ENCODE peak calls at places on chromosomes 16 and 17, in five cellular contexts. P is adrenal gland; K is nucleus accumbens; F is activated CD4-positive, CD25-positive, alpha-beta regulatory T cell; N is NCI-H2107. C is an unnamed sample.

GRCh38 chr17:76820523-76820922 is 47.7 kb upstream of the MGAT5B start:
- DNase-seq in F (no peak), N (peak; percentile 61), P (no peak), K (no peak), C (no peak)

GRCh38 chr16:87132361-87133014 is 184.7 kb downstream of the C16orf95 start:
- DNase-seq in N (no peak), F (no peak), P (no peak), K (peak; percentile 17), C (no peak)

GRCh38 chr17:17391575-17392370 is 85.0 kb upstream of the MED9 start:
- DNase-seq in P (no peak), F (no peak), K (no peak), N (no peak), C (no peak)

GRCh38 chr17:31857920-31858646 is 961 bp downstream of the COPRS start:
- DNase-seq in F (no peak), P (no peak), N (no peak), K (no peak), C (no peak)

GRCh38 chr17:66276328-66276937 is 26.0 kb upstream of the PRKCA start:
- DNase-seq in P (peak; percentile 48), N (no peak), K (no peak), F (no peak), C (no peak)

GRCh38 chr17:75087558-75088453 is at the start of gene SLC16A5:
- DNase-seq in K (no peak), N (no peak), F (no peak), P (peak; percentile 89), C (peak; percentile 85)

GRCh38 chr16:15533386-15533785 is 99.0 kb downstream of the BMERB1 start:
- DNase-seq in N (no peak), P (no peak), F (no peak), K (no peak), C (no peak)

GRCh38 chr16:89324056-89325010 is 106.8 kb downstream of the ZNF778 start:
- DNase-seq in P (no peak), N (no peak), F (no peak), K (no peak), C (no peak)

GRCh38 chr17:82386881-82387498 is 15.4 kb downstream of the UTS2R start:
- DNase-seq in P (no peak), N (no peak), F (no peak), K (no peak), C (no peak)

GRCh38 chr17:37826497-37827115 is 81.7 kb upstream of the HNF1B start:
- DNase-seq in K (no peak), N (no peak), P (no peak), F (no peak), C (no peak)

GRCh38 chr17:67606896-67607604 is 110.7 kb upstream of the NOL11 start:
- DNase-seq in K (no peak), F (no peak), N (no peak), P (peak; percentile 82), C (peak; percentile 69)

GRCh38 chr17:31582151-31582907 is 190.9 kb downstream of the RAB11FIP4 start:
- DNase-seq in F (no peak), K (no peak), P (peak; percentile 86), N (no peak), C (peak; percentile 66)

GRCh38 chr16:69171325-69172095 is 15.5 kb upstream of the SNTB2 start:
- DNase-seq in F (no peak), N (no peak), P (peak; percentile 2), K (no peak), C (no peak)

GRCh38 chr17:34299017-34299416 is 13.5 kb downstream of the CCL11 start:
- DNase-seq in F (no peak), K (no peak), N (no peak), P (no peak), C (no peak)

GRCh38 chr16:57141822-57142631 is 43.8 kb downstream of the PSME3IP1 start:
- DNase-seq in K (no peak), N (no peak), F (no peak), P (no peak), C (no peak)

GRCh38 chr16:89060207-89060794 is 33.4 kb upstream of the ACSF3 start:
- DNase-seq in P (no peak), F (no peak), N (no peak), K (no peak), C (no peak)

GRCh38 chr16:62021295-62021694 is 14.9 kb downstream of the CDH8 start:
- DNase-seq in F (no peak), N (no peak), P (no peak), K (no peak), C (no peak)

GRCh38 chr17:59753522-59754467 is 46.3 kb downstream of the VMP1 start:
- DNase-seq in N (peak; percentile 51), P (no peak), K (no peak), F (no peak), C (no peak)

GRCh38 chr16:86110726-86111125 is 211.8 kb downstream of the IRF8 start:
- DNase-seq in N (no peak), K (no peak), P (no peak), F (no peak), C (no peak)

GRCh38 chr17:41428591-41429326 is 4.4 kb upstream of the KRT37 start:
- DNase-seq in P (no peak), F (no peak), K (no peak), N (no peak), C (no peak)

GRCh38 chr16:8808009-8808408 is 10.4 kb downstream of the PMM2 start:
- DNase-seq in P (no peak), K (no peak), N (no peak), F (no peak), C (no peak)

GRCh38 chr17:48215583-48216139 is 108.1 kb downstream of the SNX11 start:
- DNase-seq in P (peak; percentile 59), K (no peak), N (peak; percentile 17), F (no peak), C (no peak)

GRCh38 chr16:4489030-4489429 is 12.8 kb downstream of the HMOX2 start:
- DNase-seq in N (no peak), P (no peak), F (no peak), K (no peak), C (no peak)

GRCh38 chr17:29771561-29771960 is 148.8 kb upstream of the CORO6 start:
- DNase-seq in F (no peak), N (no peak), K (no peak), P (no peak), C (no peak)

GRCh38 chr17:41784207-41784744 is 2.2 kb downstream of the JUP start:
- DNase-seq in P (no peak), K (no peak), N (no peak), F (no peak), C (peak; percentile 66)

GRCh38 chr17:35132816-35133550 is 9.1 kb downstream of the NLE1 start:
- DNase-seq in F (no peak), P (no peak), N (no peak), K (no peak), C (no peak)

GRCh38 chr16:83949724-83950001 is 3.4 kb upstream of the OSGIN1 start:
- DNase-seq in N (no peak), F (no peak), P (no peak), K (no peak), C (no peak)

GRCh38 chr16:57703416-57704010 is 8.9 kb downstream of the DRC7 start:
- DNase-seq in K (no peak), P (no peak), F (no peak), N (no peak), C (no peak)

GRCh38 chr17:14921936-14922335 is 343.2 kb downstream of the PMP22 start:
- DNase-seq in K (no peak), F (no peak), P (no peak), N (no peak), C (no peak)

GRCh38 chr17:16477255-16477654 is 14.7 kb downstream of the LRRC75A start:
- DNase-seq in K (no peak), N (no peak), P (peak; percentile 89), F (no peak), C (no peak)

GRCh38 chr17:50128441-50129302 is 1.3 kb downstream of the SAMD14 start:
- DNase-seq in N (no peak), F (no peak), K (peak; percentile 15), P (no peak), C (no peak)

GRCh38 chr17:6815775-6816174 is 15.8 kb downstream of the TEKT1 start:
- DNase-seq in F (no peak), N (no peak), K (no peak), P (peak; percentile 54), C (no peak)

GRCh38 chr17:40815381-40815780 is 7.0 kb downstream of the KRT10 start:
- DNase-seq in F (no peak), P (no peak), N (no peak), K (no peak), C (no peak)